ENCODE peak calls at places on chromosomes 16 and 17, in ten cellular contexts. K is M059J; V is T-helper 9 cell; G is CD4-positive, CD25-positive, alpha-beta regulatory T cell; R is T-cell; T is Ammon's horn; B is activated CD4-positive, alpha-beta T cell treated with anti-CD3 and anti-CD28 coated beads, Interleukin-2, amount 10 ng/mL, durations not matched to agents 7 days and 5 days; H is left cardiac atrium; I is endothelial cell; S is H9. N is an unnamed sample.

GRCh38 chr17:57475786-57476185 is 219.5 kb downstream of the MSI2 start:
- DNase-seq in I (no peak), K (no peak), G (no peak), T (no peak), H (no peak), S (no peak), V (no peak), R (no peak), B (no peak), N (no peak)

GRCh38 chr16:380837-381787 is 666 bp downstream of the PGAP6 start:
- DNase-seq in I (peak; percentile 49), K (no peak), H (no peak), T (no peak), V (peak; percentile 29), S (no peak), G (no peak), B (no peak), R (no peak), N (no peak)

GRCh38 chr16:66400503-66401380 is 26.4 kb upstream of the BEAN1 start:
- DNase-seq in K (no peak), G (no peak), I (no peak), V (no peak), B (no peak), T (no peak), S (no peak), R (no peak), H (no peak), N (no peak)

GRCh38 chr16:500699-501098 is 26.8 kb upstream of the CAPN15 start:
- DNase-seq in I (no peak), V (no peak), S (no peak), H (no peak), B (no peak), G (no peak), R (no peak), K (no peak), T (no peak), N (no peak)

GRCh38 chr17:77654861-77655260 is 303.6 kb upstream of the TNRC6C start:
- DNase-seq in S (no peak), G (no peak), I (no peak), K (no peak), V (no peak), H (no peak), R (no peak), B (no peak), T (no peak), N (no peak)

GRCh38 chr16:88905563-88905962 is 39.1 kb upstream of the PABPN1L start:
- DNase-seq in S (peak; percentile 76), B (no peak), G (no peak), R (no peak), T (no peak), K (no peak), H (no peak), I (peak; percentile 41), V (no peak), N (no peak)

GRCh38 chr17:4934173-4934979 is 2.3 kb downstream of the GP1BA start:
- DNase-seq in R (no peak), B (no peak), S (peak; percentile 81), G (no peak), T (no peak), K (peak; percentile 82), I (peak; percentile 52), V (no peak), H (no peak), N (peak; percentile 19)

GRCh38 chr17:59631221-59631720 is 11.6 kb downstream of the CLTC start:
- DNase-seq in H (no peak), R (no peak), T (no peak), K (no peak), B (no peak), I (no peak), G (no peak), V (no peak), S (no peak), N (no peak)

GRCh38 chr16:88657371-88657770 is 5.5 kb downstream of the MVD start:
- DNase-seq in T (no peak), H (no peak), K (no peak), R (no peak), S (no peak), B (no peak), I (no peak), G (no peak), V (no peak), N (no peak)

GRCh38 chr16:54102888-54103866 is 183.4 kb downstream of the IRX3 start:
- DNase-seq in G (no peak), S (no peak), B (no peak), H (no peak), V (no peak), R (no peak), K (no peak), I (no peak), T (no peak), N (no peak)

GRCh38 chr17:39674702-39675389 is 6.6 kb downstream of the PNMT start:
- DNase-seq in K (no peak), T (no peak), B (no peak), G (no peak), H (peak; percentile 69), V (no peak), I (no peak), S (peak; percentile 58), R (no peak), N (no peak)

GRCh38 chr16:4613636-4614570 is 785 bp downstream of the UBALD1 start:
- DNase-seq in K (peak; percentile 31), T (no peak), I (peak; percentile 43), R (no peak), S (peak; percentile 34), H (no peak), V (peak; percentile 16), G (peak; percentile 17), B (peak; percentile 38), N (no peak)

GRCh38 chr17:59160203-59161025 is 4.9 kb downstream of the PRR11 start:
- DNase-seq in I (no peak), S (no peak), T (no peak), G (no peak), H (no peak), B (peak; percentile 40), V (no peak), R (no peak), K (no peak), N (no peak)

GRCh38 chr16:14399397-14400284 is 230.4 kb downstream of the PARN start:
- DNase-seq in V (no peak), I (no peak), H (peak; percentile 49), K (peak; percentile 86), S (no peak), T (no peak), B (no peak), G (no peak), R (no peak), N (no peak)

GRCh38 chr16:78770353-78771091 is 671.1 kb downstream of the WWOX start:
- DNase-seq in K (peak; percentile 4), I (peak; percentile 66), V (peak; percentile 85), R (peak; percentile 51), T (peak; percentile 71), G (peak; percentile 67), B (peak; percentile 69), S (peak; percentile 89), H (peak; percentile 79), N (no peak)

N was measured in NCI-H1105.